ENCODE peak calls at places on chromosome 1, in five cellular contexts. X is mesenchymal stem cell; K is activated CD8-positive, alpha-beta memory T cell treated with anti-CD3 and anti-CD28 coated beads, Interleukin-2, amount 50 U/mL, for 48 hours; C is GM19239; U is ELR. B is an unnamed sample.

GRCh38 chr1:14875781-14876564 is 277.5 kb downstream of the KAZN start:
- DNase-seq in X (no peak), K (no peak), C (no peak), U (no peak), B (no peak)

GRCh38 chr1:228141871-228142615 is 2.0 kb downstream of the GUK1 start:
- DNase-seq in X (peak; percentile 14), K (peak; percentile 59), C (peak; percentile 4), U (peak; percentile 10), B (peak; percentile 57)

GRCh38 chr1:97331165-97331564 is 589.7 kb downstream of the DPYD start:
- DNase-seq in X (no peak), K (no peak), C (no peak), U (no peak), B (no peak)

GRCh38 chr1:208929575-208929974 is 653.9 kb upstream of the CAMK1G start:
- DNase-seq in X (no peak), K (no peak), C (no peak), U (peak; percentile 82), B (no peak)

GRCh38 chr1:181044449-181044966 is 10.7 kb downstream of the MR1 start:
- DNase-seq in X (peak; percentile 60), K (peak; percentile 78), C (no peak), U (peak; percentile 55), B (peak; percentile 24)

GRCh38 chr1:242827538-242827937 is 303.0 kb upstream of the PLD5 start:
- DNase-seq in X (no peak), K (no peak), C (no peak), U (no peak), B (no peak)

GRCh38 chr1:74396942-74397341 is 115.5 kb downstream of the LRRC53 start:
- DNase-seq in X (no peak), K (no peak), C (no peak), U (no peak), B (no peak)

GRCh38 chr1:221887091-221887746 is 145.3 kb upstream of the DUSP10 start:
- DNase-seq in X (peak; percentile 83), K (no peak), C (no peak), U (peak; percentile 95), B (peak; percentile 77)

GRCh38 chr1:91749690-91750335 is 136.1 kb downstream of the TGFBR3 start:
- DNase-seq in X (no peak), K (no peak), C (no peak), U (no peak), B (no peak)

GRCh38 chr1:17434016-17434415 is 5.5 kb downstream of the RCC2 start:
- DNase-seq in X (no peak), K (no peak), C (no peak), U (no peak), B (no peak)

GRCh38 chr1:7117599-7118281 is 332.5 kb downstream of the CAMTA1 start:
- DNase-seq in X (peak; percentile 25), K (no peak), C (no peak), U (peak; percentile 82), B (no peak)

GRCh38 chr1:36092798-36093185 is 4.1 kb downstream of the ADPRS start:
- DNase-seq in X (no peak), K (no peak), C (no peak), U (no peak), B (no peak)

GRCh38 chr1:9615316-9616063 is 26.8 kb downstream of the TMEM201 start:
- DNase-seq in X (peak; percentile 37), K (peak; percentile 80), C (peak; percentile 77), U (peak; percentile 69), B (peak; percentile 20)